ENCODE peak calls at places on chromosomes 5 and 9, in six cellular contexts. K is sigmoid colon, F is HL-60, H is HCT116, I is breast epithelium, D is stomach. C is an unnamed sample.

GRCh38 chr5:115379622-115380344 is 83.3 kb upstream of the CCDC112 start:
- DNase-seq in I (no peak), K (no peak), H (peak; percentile 81), F (no peak), D (peak; percentile 75), C (peak; percentile 79)

GRCh38 chr9:35748858-35749514 is at the start of the genes GBA2 and RGP1:
- DNase-seq in I (peak; percentile 76), D (peak; percentile 89), F (peak; percentile 68), H (peak; percentile 42), K (peak; percentile 92), C (no peak)

GRCh38 chr9:134388289-134388808 is 62.1 kb downstream of the RXRA start:
- DNase-seq in K (no peak), I (no peak), H (no peak), F (no peak), D (no peak), C (no peak)

GRCh38 chr5:54243483-54244080 is 66.8 kb downstream of the ARL15 start:
- DNase-seq in I (no peak), H (peak; percentile 27), K (no peak), D (no peak), F (peak; percentile 24), C (no peak)

GRCh38 chr9:89154218-89154617 is 24.4 kb downstream of the SHC3 start:
- DNase-seq in I (no peak), K (no peak), H (no peak), D (no peak), F (no peak), C (no peak)

GRCh38 chr5:143023447-143024096 is 253.4 kb downstream of the ARHGAP26 start:
- DNase-seq in K (peak; percentile 92), D (peak; percentile 28), H (no peak), I (no peak), F (no peak), C (no peak)

GRCh38 chr9:128587453-128587852 is 35.1 kb downstream of the SPTAN1 start:
- DNase-seq in H (no peak), D (no peak), K (no peak), I (no peak), F (no peak), C (no peak)

GRCh38 chr5:74992791-74993190 is 59.6 kb downstream of the GCNT4 start:
- DNase-seq in F (no peak), K (no peak), I (no peak), H (no peak), D (no peak), C (no peak)

GRCh38 chr9:13607746-13608445 is 328.4 kb upstream of the MPDZ start:
- DNase-seq in F (no peak), D (no peak), K (no peak), I (no peak), H (no peak), C (no peak)

GRCh38 chr5:65482280-65482726 is 583 bp upstream of the ADAMTS6 start:
- DNase-seq in D (no peak), H (no peak), K (no peak), I (no peak), F (no peak), C (no peak)

GRCh38 chr9:90140131-90140818 is 502.3 kb downstream of the DIRAS2 start:
- DNase-seq in K (no peak), I (no peak), D (no peak), F (no peak), H (no peak), C (no peak)

GRCh38 chr5:141001466-141001853 is 35.2 kb downstream of the PCDHAC2 start:
- DNase-seq in D (no peak), F (no peak), K (no peak), I (no peak), H (peak; percentile 40), C (no peak)

GRCh38 chr9:94782367-94783120 is 56.0 kb downstream of the AOPEP start:
- DNase-seq in D (no peak), K (no peak), I (no peak), H (no peak), F (no peak), C (no peak)

GRCh38 chr5:170503970-170504525 is at the start of gene KCNIP1:
- DNase-seq in H (no peak), F (no peak), D (no peak), I (no peak), K (no peak), C (no peak)
- H3K4me3 ChIP-seq in H (no peak within 1 kb of the TSS), F (no peak within 1 kb of the TSS), D (peak within 1 kb of the TSS; percentile 39), I (peak within 1 kb of the TSS; percentile 12), K (peak within 1 kb of the TSS; percentile 44), C (peak within 1 kb of the TSS; percentile 59)

GRCh38 chr9:71607571-71607970 is 160.7 kb downstream of the CEMIP2 start:
- DNase-seq in D (no peak), I (no peak), F (no peak), H (no peak), K (no peak), C (no peak)
- TF ChIP-seq POLR2AphosphoS5 in D (no peak), I (no peak), F (no peak), H (no peak), K (no peak), C (no peak)

GRCh38 chr9:20662156-20662555 is 21.9 kb upstream of the FOCAD start:
- DNase-seq in D (no peak), F (no peak), K (no peak), I (no peak), H (no peak), C (no peak)

GRCh38 chr9:20663133-20663532 is 20.9 kb upstream of the FOCAD start:
- DNase-seq in F (no peak), D (no peak), H (no peak), I (no peak), K (no peak), C (no peak)

GRCh38 chr9:20658677-20659473 is 25.2 kb upstream of the FOCAD start:
- DNase-seq in H (no peak), D (no peak), F (peak; percentile 5), I (no peak), K (no peak), C (no peak)

GRCh38 chr9:20664501-20664900 is 19.6 kb upstream of the FOCAD start:
- DNase-seq in K (no peak), D (no peak), F (no peak), H (no peak), I (no peak), C (no peak)

DNA sequence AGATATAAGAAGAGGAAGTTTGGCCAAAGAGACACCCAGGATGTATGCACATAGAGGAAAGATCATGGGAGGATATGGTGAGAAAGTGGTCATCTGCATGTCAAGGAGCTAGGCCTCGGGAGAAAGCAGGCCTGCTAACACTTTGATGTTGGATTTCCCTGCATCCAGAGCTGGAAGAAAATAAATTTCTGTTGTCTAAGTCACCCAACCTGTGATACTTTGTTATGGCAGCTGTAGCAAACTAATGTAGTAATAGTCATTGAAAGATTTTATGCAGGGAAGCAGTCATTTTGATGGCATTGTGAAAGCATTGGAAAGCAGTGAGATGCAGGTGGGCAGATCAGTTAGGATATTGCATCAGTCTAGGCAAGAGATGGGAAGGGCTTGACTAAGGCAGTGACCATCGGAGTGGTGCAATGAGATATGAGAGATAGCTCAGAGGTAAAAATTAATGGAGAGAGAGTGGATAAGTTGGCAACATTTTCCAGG is 24.5 kb upstream of the FOCAD start:
- DNase-seq in H (no peak), K (no peak), F (peak; percentile 36), I (no peak), D (no peak), C (no peak)
- H3K4me3 ChIP-seq in H (peak overlapping the region; percentile 48), K (no peak overlapping the region), F (peak overlapping the region; percentile 50), I (no peak overlapping the region), D (no peak overlapping the region), C (peak overlapping the region; percentile 53)

GRCh38 chr9:130328349-130328801 is 62.8 kb downstream of the HMCN2 start:
- DNase-seq in K (peak; percentile 94), D (peak; percentile 37), I (no peak), H (no peak), F (peak; percentile 43), C (peak; percentile 94)
- TF ChIP-seq POLR2AphosphoS5 in K (peak; percentile 92), D (peak; percentile 59), I (peak; percentile 43), H (no peak), F (no peak), C (peak; percentile 93)

DNA sequence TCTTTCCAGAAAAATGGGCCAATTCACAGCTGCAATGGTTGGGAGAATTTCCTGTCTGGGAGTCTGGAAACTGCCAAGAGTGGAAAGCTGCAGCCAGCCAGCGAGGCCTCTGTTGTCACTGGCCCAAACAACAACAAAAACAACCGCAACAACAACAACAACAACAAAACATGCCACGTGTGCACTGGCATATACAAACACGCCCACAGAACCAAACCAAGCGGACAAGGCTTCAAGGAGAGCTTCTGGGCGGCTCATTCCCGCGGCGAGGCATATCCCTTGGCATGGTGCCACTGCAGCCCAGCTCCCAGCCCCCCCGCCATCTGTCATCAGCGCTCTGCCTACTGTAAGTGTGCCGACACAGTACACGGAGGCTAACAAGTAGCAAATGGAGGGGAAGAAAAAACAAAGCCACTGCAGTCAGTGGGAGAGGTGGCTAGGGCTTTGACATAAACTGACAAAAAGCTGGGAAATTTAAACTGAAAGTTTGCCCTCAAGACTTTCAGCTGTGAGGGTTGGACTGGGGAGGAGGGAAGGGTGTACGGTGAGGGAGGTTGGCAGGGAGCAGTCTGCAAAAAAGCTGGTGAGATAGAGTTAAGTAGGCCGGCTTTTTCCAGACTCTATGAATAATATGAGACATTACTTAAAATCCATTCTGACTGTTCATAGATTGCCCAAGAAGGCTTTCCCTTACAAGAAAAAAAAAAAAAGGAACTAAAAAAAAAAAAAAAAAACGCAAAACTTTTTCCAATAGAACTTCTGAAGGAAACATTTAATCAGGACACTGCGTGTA is 165.0 kb upstream of the ZNF462 start:
- DNase-seq in F (no peak), D (peak; percentile 30), K (peak; percentile 91), I (peak; percentile 63), H (no peak), C (no peak)
- H3K4me3 ChIP-seq in F (no peak overlapping the region), D (peak overlapping the region; percentile 18), K (peak overlapping the region; percentile 40), I (peak overlapping the region; percentile 5), H (no peak overlapping the region), C (peak overlapping the region; percentile 46)

GRCh38 chr9:22158983-22159382 is 149.9 kb upstream of the CDKN2B start:
- DNase-seq in D (peak; percentile 27), H (peak; percentile 7), I (no peak), F (peak; percentile 81), K (peak; percentile 75), C (no peak)
- TF ChIP-seq POLR2AphosphoS5 in D (no peak), H (peak; percentile 28), I (no peak), F (peak; percentile 67), K (no peak), C (no peak)

GRCh38 chr5:155727512-155728145 is 599.3 kb upstream of the SGCD start:
- DNase-seq in K (no peak), H (no peak), F (no peak), I (no peak), D (no peak), C (no peak)
- H3K4me3 ChIP-seq in K (peak overlapping the region; percentile 58), H (no peak overlapping the region), F (no peak overlapping the region), I (peak overlapping the region; percentile 26), D (peak overlapping the region; percentile 42), C (peak overlapping the region; percentile 51)

C was measured in esophagus muscularis mucosa.